ENCODE peak calls at places on chromosomes 3 and 15, in four cellular contexts. L, P, V and I are unnamed samples.

GRCh38 chr15:61796056-61796455 is 264.2 kb downstream of the VPS13C start:
- DNase-seq in L (no peak), P (no peak), V (peak), I (no peak)

GRCh38 chr3:98628317-98628716 is 34.9 kb upstream of the CPOX start:
- DNase-seq in P (no peak), V (no peak), L (no peak), I (no peak)

GRCh38 chr15:99105516-99106341 is 849 bp downstream of the SYNM start:
- DNase-seq in L (peak), P (peak), V (peak), I (peak)

GRCh38 chr15:28947241-28947674 is 61.5 kb downstream of the APBA2 start:
- DNase-seq in V (no peak), L (no peak), P (no peak), I (no peak)

GRCh38 chr3:195221876-195222617 is 48.9 kb downstream of the XXYLT1 start:
- DNase-seq in P (no peak), V (no peak), L (no peak), I (no peak)

GRCh38 chr15:25527118-25527517 is 88.3 kb upstream of the UBE3A start:
- DNase-seq in P (no peak), V (no peak), L (no peak), I (no peak)

GRCh38 chr3:66502267-66502874 is 1.5 kb upstream of the LRIG1 start:
- DNase-seq in V (no peak), P (no peak), L (no peak), I (no peak)

GRCh38 chr15:69315402-69316110 is 16.8 kb downstream of the PAQR5 start:
- DNase-seq in P (no peak), V (no peak), L (no peak), I (no peak)

GRCh38 chr3:62180514-62180913 is 192.8 kb downstream of the FEZF2 start:
- DNase-seq in V (no peak), L (no peak), P (no peak), I (no peak)

GRCh38 chr3:66989860-66990696 is 8.0 kb upstream of the KBTBD8 start:
- DNase-seq in V (no peak), P (no peak), L (no peak), I (no peak)

GRCh38 chr3:68571321-68571720 is 361.0 kb downstream of the TAFA4 start:
- DNase-seq in L (no peak), V (no peak), P (no peak), I (no peak)

GRCh38 chr3:15875016-15875689 is 77.4 kb upstream of the ANKRD28 start:
- DNase-seq in V (peak), P (no peak), L (peak), I (no peak)

GRCh38 chr15:24856397-24857093 is 98.2 kb upstream of the SNRPN start:
- DNase-seq in L (peak), P (peak), V (peak), I (peak)

DNA sequence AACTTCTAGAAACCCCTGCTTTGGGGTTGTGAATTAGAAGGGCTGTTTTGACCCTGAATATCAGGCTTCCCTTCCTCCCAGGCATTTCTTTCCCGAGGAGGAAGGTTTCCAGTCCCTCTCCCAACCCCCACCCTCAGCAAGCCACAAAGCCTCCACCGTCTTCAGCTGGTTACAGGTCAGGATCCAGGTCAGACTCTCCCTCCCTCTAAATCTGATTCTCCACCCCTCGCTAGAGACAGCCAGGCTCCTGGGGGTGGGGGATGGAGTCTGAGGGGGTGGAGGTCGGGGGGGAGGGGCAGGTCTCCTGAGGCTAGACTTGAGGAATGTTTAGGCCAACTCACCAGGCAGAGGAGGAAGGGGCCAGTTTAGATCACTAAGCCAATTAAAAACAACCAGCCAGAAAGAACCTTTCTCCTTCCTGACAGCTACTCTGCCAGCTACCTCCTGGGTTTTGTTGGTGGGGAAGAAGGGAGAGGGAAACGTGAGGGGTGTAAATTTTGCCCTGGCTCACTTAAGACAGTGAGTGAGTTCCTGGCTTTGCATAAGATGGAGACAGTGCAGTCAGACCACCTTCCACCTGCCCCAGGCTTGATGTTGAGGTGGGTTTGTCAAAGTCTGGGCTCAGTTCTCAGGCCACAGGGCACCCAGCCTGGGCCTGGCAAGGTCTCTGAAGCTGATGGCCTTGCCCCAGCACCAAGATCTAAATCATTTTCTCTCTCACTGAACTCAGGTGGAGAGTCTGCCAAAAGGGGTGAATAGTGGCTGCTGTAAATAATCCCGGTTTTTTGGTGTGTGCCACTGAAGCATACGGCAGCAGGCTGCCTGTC is 19.5 kb downstream of the BMF start:
- DNase-seq in P (peak), V (peak), L (no peak), I (no peak)
- H3K4ac ChIP-seq in P (no peak), V (peak), L (peak), I (no peak)

GRCh38 chr3:52367891-52368880 is 52.1 kb downstream of the DNAH1 start:
- DNase-seq in L (no peak), V (no peak), P (no peak), I (no peak)
- H3K4ac ChIP-seq in L (no peak), V (no peak), P (no peak), I (no peak)

DNA sequence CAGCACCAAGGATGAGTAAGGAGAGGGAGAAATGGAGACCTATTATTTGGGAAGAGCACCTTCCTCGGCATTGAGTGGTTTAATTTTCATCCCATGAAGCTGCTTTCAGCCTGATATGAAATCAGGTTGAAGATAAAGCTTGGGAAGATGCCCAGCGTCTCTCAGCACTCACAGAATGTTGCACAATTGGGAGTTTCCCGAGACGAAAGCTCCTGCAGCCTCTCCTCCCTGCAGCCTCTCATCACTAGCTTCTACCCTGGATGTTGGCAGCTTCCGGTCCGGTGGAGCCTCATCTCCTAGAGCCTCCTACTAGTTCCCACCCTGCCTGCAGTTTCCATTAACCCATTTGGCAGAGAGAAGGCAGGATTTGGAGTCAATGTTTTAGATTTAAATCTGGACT is 40.3 kb downstream of the EDEM1 start:
- DNase-seq in L (no peak), V (peak), P (no peak), I (no peak)
- H3K4ac ChIP-seq in L (no peak), V (no peak), P (no peak), I (no peak)

GRCh38 chr3:142226474-142226873 is 1.1 kb upstream of the GK5 start:
- DNase-seq in L (peak), V (no peak), P (no peak), I (no peak)

GRCh38 chr3:142228964-142229363 is 3.6 kb upstream of the GK5 start:
- DNase-seq in P (no peak), L (no peak), V (no peak), I (no peak)

GRCh38 chr3:142223282-142223681 is 2.1 kb downstream of the GK5 start:
- DNase-seq in L (no peak), V (no peak), P (no peak), I (no peak)

GRCh38 chr3:142225885-142226215 is 465 bp upstream of the GK5 start:
- DNase-seq in P (no peak), V (no peak), L (no peak), I (no peak)

GRCh38 chr3:142224482-142225072 is 808 bp downstream of the GK5 start:
- DNase-seq in P (no peak), V (no peak), L (no peak), I (no peak)
- H3K4ac ChIP-seq in P (no peak), V (peak), L (peak), I (no peak)

GRCh38 chr3:111548060-111548459 is 6.1 kb downstream of the CD96 start:
- DNase-seq in L (peak), P (no peak), V (peak), I (no peak)

GRCh38 chr3:111547645-111548044 is 5.6 kb downstream of the CD96 start:
- DNase-seq in P (no peak), V (no peak), L (no peak), I (no peak)

GRCh38 chr3:111545349-111545748 is 3.4 kb downstream of the CD96 start:
- DNase-seq in L (no peak), V (no peak), P (no peak), I (no peak)

DNA sequence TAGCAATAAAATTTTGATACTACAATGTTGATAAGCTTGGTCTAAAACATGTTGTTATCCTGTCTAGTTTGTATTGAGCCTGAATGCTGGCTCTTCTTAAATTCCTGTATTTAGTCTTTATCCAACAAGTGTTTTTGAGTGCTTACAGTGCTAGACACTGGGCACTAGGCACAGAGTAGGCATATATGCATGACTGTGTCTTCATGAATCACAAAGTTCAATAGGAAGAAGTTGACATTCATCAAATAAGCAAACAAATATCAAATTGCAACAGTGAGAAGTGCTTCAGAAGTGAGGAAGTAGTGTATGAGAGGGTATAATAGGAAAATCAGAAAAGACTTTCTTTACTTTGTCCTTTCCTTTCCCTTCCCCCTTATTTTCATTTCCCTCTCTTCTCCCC is 6.8 kb downstream of the CD96 start:
- DNase-seq in P (no peak), V (no peak), L (no peak), I (no peak)
- H3K4ac ChIP-seq in P (no peak), V (no peak), L (no peak), I (no peak)

GRCh38 chr3:123766195-123767019 is 117.7 kb downstream of the MYLK start:
- DNase-seq in P (no peak), L (no peak), V (no peak), I (no peak)
- H3K4ac ChIP-seq in P (no peak), L (peak), V (peak), I (peak)

GRCh38 chr3:149539491-149539890 is 65.0 kb downstream of the TM4SF4 start:
- DNase-seq in V (no peak), P (no peak), L (no peak), I (no peak)
- H3K4ac ChIP-seq in V (peak), P (no peak), L (no peak), I (no peak)

GRCh38 chr15:74541494-74542191 is 623 bp downstream of the ARID3B start:
- DNase-seq in V (peak), L (peak), P (peak), I (peak)

GRCh38 chr15:74543043-74543422 is 2.0 kb downstream of the ARID3B start:
- DNase-seq in V (peak), P (no peak), L (no peak), I (no peak)

GRCh38 chr15:74540135-74540760 is 772 bp upstream of the ARID3B start:
- DNase-seq in L (peak), V (peak), P (no peak), I (no peak)

GRCh38 chr15:74542192-74543042 is 1.4 kb downstream of the ARID3B start:
- DNase-seq in L (no peak), V (no peak), P (no peak), I (no peak)

GRCh38 chr15:74540761-74541493 is at the start of gene ARID3B:
- DNase-seq in V (peak), L (peak), P (peak), I (peak)
- H3K4ac ChIP-seq in V (peak), L (peak), P (peak), I (peak)